ENCODE peak calls at places on chromosome 22, in six cellular contexts. K is activated CD8-positive, alpha-beta T cell treated with anti-CD3 and anti-CD28 coated beads, Interleukin-2, amount 10 ng/mL, durations not matched to agents 7 days and 5 days; G is astrocyte of the cerebellum; Z is nucleus accumbens; F is tibial nerve; E is mucosa of gallbladder. V is an unnamed sample.

GRCh38 chr22:35037089-35037488 is 28.9 kb upstream of the ISX start:
- DNase-seq in K (no peak), G (no peak), Z (peak), F (no peak), E (no peak), V (no peak)

GRCh38 chr22:40635008-40635939 is 1.2 kb downstream of the MRTFA start:
- DNase-seq in K (peak), G (no peak), Z (no peak), F (peak), E (no peak), V (no peak)

GRCh38 chr22:42340695-42341383 is 70.4 kb upstream of the TCF20 start:
- DNase-seq in K (no peak), G (no peak), Z (no peak), F (no peak), E (no peak), V (no peak)

GRCh38 chr22:41589260-41589600 is 410 bp downstream of the PMM1 start:
- DNase-seq in K (no peak), G (no peak), Z (no peak), F (no peak), E (no peak), V (no peak)

GRCh38 chr22:45878901-45879551 is 97.9 kb downstream of the WNT7B start:
- DNase-seq in K (no peak), G (no peak), Z (no peak), F (no peak), E (no peak), V (no peak)

GRCh38 chr22:33104192-33104591 is 46.0 kb upstream of the SYN3 start:
- DNase-seq in K (no peak), G (no peak), Z (no peak), F (no peak), E (no peak), V (no peak)

GRCh38 chr22:45262931-45263789 is 21.6 kb upstream of the UPK3A start:
- DNase-seq in K (no peak), G (no peak), Z (no peak), F (no peak), E (no peak), V (peak)

GRCh38 chr22:46180370-46181137 is 30.2 kb downstream of the PPARA start:
- DNase-seq in K (no peak), G (no peak), Z (no peak), F (no peak), E (no peak), V (no peak)

GRCh38 chr22:41915035-41915782 is at the start of gene SHISA8:
- DNase-seq in K (peak), G (no peak), Z (no peak), F (no peak), E (no peak), V (peak)

GRCh38 chr22:35524966-35525686 is 15.5 kb upstream of the RASD2 start:
- DNase-seq in K (no peak), G (no peak), Z (peak), F (no peak), E (peak), V (no peak)

GRCh38 chr22:42893366-42894150 is 36.5 kb upstream of the ARFGAP3 start:
- DNase-seq in K (peak), G (no peak), Z (no peak), F (no peak), E (no peak), V (no peak)

GRCh38 chr22:32584650-32585049 is 110.0 kb downstream of the FBXO7 start:
- DNase-seq in K (no peak), G (peak), Z (no peak), F (peak), E (no peak), V (no peak)

GRCh38 chr22:41274856-41275255 is 11.1 kb downstream of the RANGAP1 start:
- DNase-seq in K (no peak), G (no peak), Z (peak), F (no peak), E (no peak), V (no peak)

GRCh38 chr22:31344369-31345330 is 1.5 kb downstream of the PATZ1 start:
- DNase-seq in K (peak), G (no peak), Z (no peak), F (peak), E (peak), V (peak)

GRCh38 chr22:31625661-31626426 is 36.2 kb downstream of the PISD start:
- DNase-seq in K (no peak), G (no peak), Z (peak), F (peak), E (peak), V (peak)

GRCh38 chr22:33401291-33401690 is 343.1 kb upstream of the SYN3 start:
- DNase-seq in K (no peak), G (no peak), Z (no peak), F (no peak), E (no peak), V (no peak)

GRCh38 chr22:22810018-22810427 is 77.6 kb upstream of the IGLL5 start:
- DNase-seq in K (peak), G (no peak), Z (no peak), F (peak), E (no peak), V (peak)

GRCh38 chr22:44049369-44050231 is 25.5 kb downstream of the PARVB start:
- DNase-seq in K (no peak), G (no peak), Z (peak), F (no peak), E (no peak), V (no peak)

GRCh38 chr22:24434472-24435322 is 7.3 kb downstream of the ADORA2A start:
- DNase-seq in K (peak), G (no peak), Z (no peak), F (peak), E (peak), V (no peak)

GRCh38 chr22:46322711-46323110 is 12.8 kb upstream of the TRMU start:
- DNase-seq in K (no peak), G (no peak), Z (no peak), F (no peak), E (no peak), V (no peak)

GRCh38 chr22:38946771-38947170 is 10.6 kb upstream of the APOBEC3A start:
- DNase-seq in K (no peak), G (no peak), Z (no peak), F (no peak), E (no peak), V (no peak)

GRCh38 chr22:45869448-45869847 is 107.5 kb downstream of the WNT7B start:
- DNase-seq in K (no peak), G (no peak), Z (no peak), F (no peak), E (no peak), V (no peak)

GRCh38 chr22:32764330-32765116 is 37.0 kb upstream of the TIMP3 start:
- DNase-seq in K (no peak), G (no peak), Z (no peak), F (peak), E (peak), V (no peak)

GRCh38 chr22:24875862-24876506 is 70.0 kb downstream of the SGSM1 start:
- DNase-seq in K (peak), G (no peak), Z (no peak), F (no peak), E (no peak), V (peak)

GRCh38 chr22:46108564-46109473 is 41.5 kb upstream of the PPARA start:
- DNase-seq in K (no peak), G (no peak), Z (no peak), F (no peak), E (no peak), V (peak)